ENCODE peak calls at places on chromosomes 6 and 20, in five cellular contexts. One of them, this sample, is unnamed.

GRCh38 chr6:126748141-126748540 is 370.3 kb upstream of the RSPO3 start:
- DNase-seq in iris pigment epithelial cell: no peak
- DNase-seq in stimulated activated CD4-positive, alpha-beta T cell treated with anti-CD3 and anti-CD28 coated beads, Interleukin-15, amount 100 ng/mL, for 24 hours: no peak
- DNase-seq in PC-9: no peak
- DNase-seq in nephron progenitor cell: no peak
- DNase-seq in this sample: no peak

GRCh38 chr20:63472159-63472811 is at the start of gene KCNQ2:
- DNase-seq in iris pigment epithelial cell: no peak
- DNase-seq in stimulated activated CD4-positive, alpha-beta T cell treated with anti-CD3 and anti-CD28 coated beads, Interleukin-15, amount 100 ng/mL, for 24 hours: peak
- DNase-seq in PC-9: no peak
- DNase-seq in nephron progenitor cell: peak
- DNase-seq in this sample: peak

GRCh38 chr6:47230579-47230978 is 79.1 kb downstream of the TNFRSF21 start:
- DNase-seq in iris pigment epithelial cell: no peak
- DNase-seq in stimulated activated CD4-positive, alpha-beta T cell treated with anti-CD3 and anti-CD28 coated beads, Interleukin-15, amount 100 ng/mL, for 24 hours: no peak
- DNase-seq in PC-9: no peak
- DNase-seq in nephron progenitor cell: no peak
- DNase-seq in this sample: no peak

GRCh38 chr20:14707865-14708574 is 370.6 kb upstream of the FLRT3 start:
- DNase-seq in iris pigment epithelial cell: no peak
- DNase-seq in stimulated activated CD4-positive, alpha-beta T cell treated with anti-CD3 and anti-CD28 coated beads, Interleukin-15, amount 100 ng/mL, for 24 hours: no peak
- DNase-seq in PC-9: no peak
- DNase-seq in nephron progenitor cell: no peak
- DNase-seq in this sample: no peak

GRCh38 chr6:2843138-2843740 is 1.6 kb upstream of the SERPINB1 start:
- DNase-seq in iris pigment epithelial cell: no peak
- DNase-seq in stimulated activated CD4-positive, alpha-beta T cell treated with anti-CD3 and anti-CD28 coated beads, Interleukin-15, amount 100 ng/mL, for 24 hours: no peak
- DNase-seq in PC-9: peak
- DNase-seq in nephron progenitor cell: no peak
- DNase-seq in this sample: no peak

GRCh38 chr6:19838442-19839236 is 1.5 kb downstream of the ID4 start:
- DNase-seq in iris pigment epithelial cell: peak
- DNase-seq in stimulated activated CD4-positive, alpha-beta T cell treated with anti-CD3 and anti-CD28 coated beads, Interleukin-15, amount 100 ng/mL, for 24 hours: peak
- DNase-seq in PC-9: peak
- DNase-seq in nephron progenitor cell: peak
- DNase-seq in this sample: peak

GRCh38 chr6:1726341-1726763 is 116.6 kb downstream of the FOXC1 start:
- DNase-seq in iris pigment epithelial cell: no peak
- DNase-seq in stimulated activated CD4-positive, alpha-beta T cell treated with anti-CD3 and anti-CD28 coated beads, Interleukin-15, amount 100 ng/mL, for 24 hours: no peak
- DNase-seq in PC-9: no peak
- DNase-seq in nephron progenitor cell: no peak
- DNase-seq in this sample: peak

GRCh38 chr6:23027281-23027680 is 457.9 kb downstream of the HDGFL1 start:
- DNase-seq in iris pigment epithelial cell: no peak
- DNase-seq in stimulated activated CD4-positive, alpha-beta T cell treated with anti-CD3 and anti-CD28 coated beads, Interleukin-15, amount 100 ng/mL, for 24 hours: no peak
- DNase-seq in PC-9: no peak
- DNase-seq in nephron progenitor cell: no peak
- DNase-seq in this sample: peak

GRCh38 chr6:119076173-119076965 is 2.1 kb downstream of the FAM184A start:
- DNase-seq in iris pigment epithelial cell: no peak
- DNase-seq in stimulated activated CD4-positive, alpha-beta T cell treated with anti-CD3 and anti-CD28 coated beads, Interleukin-15, amount 100 ng/mL, for 24 hours: peak
- DNase-seq in PC-9: no peak
- DNase-seq in nephron progenitor cell: no peak
- DNase-seq in this sample: peak

GRCh38 chr6:506508-506907 is 115.0 kb downstream of the IRF4 start:
- DNase-seq in iris pigment epithelial cell: no peak
- DNase-seq in stimulated activated CD4-positive, alpha-beta T cell treated with anti-CD3 and anti-CD28 coated beads, Interleukin-15, amount 100 ng/mL, for 24 hours: peak
- DNase-seq in PC-9: no peak
- DNase-seq in nephron progenitor cell: no peak
- DNase-seq in this sample: no peak

This sample was measured in retina.